ENCODE peak calls at places on chromosomes 2 and 18, in six cellular contexts. B is WTC11, Z is neural progenitor cell, L is astrocyte of the cerebellum, P is nephron progenitor cell, O is GM06990. T is an unnamed sample.

GRCh38 chr2:197247083-197247482 is 63.5 kb downstream of the ANKRD44 start:
- DNase-seq in B (no peak), Z (no peak), L (no peak), P (no peak), O (no peak), T (no peak)

GRCh38 chr18:44969214-44969842 is 288.6 kb downstream of the SETBP1 start:
- DNase-seq in B (no peak), Z (no peak), L (peak), P (no peak), O (no peak), T (no peak)

GRCh38 chr2:102230410-102230909 is 43.6 kb downstream of the IL1RL2 start:
- DNase-seq in B (no peak), Z (no peak), L (no peak), P (no peak), O (no peak), T (no peak)

GRCh38 chr18:3540805-3541548 is 91.0 kb downstream of the TGIF1 start:
- DNase-seq in B (no peak), Z (no peak), L (no peak), P (no peak), O (no peak), T (no peak)

GRCh38 chr2:96089356-96090180 is 26.8 kb downstream of the ADRA2B start:
- DNase-seq in B (no peak), Z (peak), L (no peak), P (no peak), O (no peak), T (peak)

GRCh38 chr2:212142616-212143015 is 396.0 kb downstream of the ERBB4 start:
- DNase-seq in B (no peak), Z (no peak), L (no peak), P (no peak), O (no peak), T (no peak)

GRCh38 chr2:99692785-99693184 is 203.0 kb upstream of the REV1 start:
- DNase-seq in B (peak), Z (no peak), L (no peak), P (no peak), O (no peak), T (no peak)

GRCh38 chr2:50995610-50996009 is 36.3 kb downstream of the NRXN1 start:
- DNase-seq in B (no peak), Z (no peak), L (peak), P (no peak), O (no peak), T (no peak)

GRCh38 chr2:189096769-189097447 is 82.7 kb downstream of the COL5A2 start:
- DNase-seq in B (no peak), Z (no peak), L (peak), P (no peak), O (no peak), T (no peak)

GRCh38 chr2:240289701-240290431 is 145.6 kb upstream of the GPC1 start:
- DNase-seq in B (no peak), Z (no peak), L (no peak), P (no peak), O (no peak), T (no peak)

GRCh38 chr18:68186039-68186438 is 528.9 kb downstream of the TMX3 start:
- DNase-seq in B (no peak), Z (no peak), L (no peak), P (no peak), O (no peak), T (no peak)

GRCh38 chr18:47883771-47884413 is 46.6 kb downstream of the SMAD2 start:
- DNase-seq in B (no peak), Z (no peak), L (peak), P (no peak), O (no peak), T (no peak)

GRCh38 chr18:22603902-22604301 is 186.2 kb upstream of the CTAGE1 start:
- DNase-seq in B (no peak), Z (no peak), L (no peak), P (no peak), O (no peak), T (no peak)

GRCh38 chr2:161571051-161571429 is 53.2 kb upstream of the SLC4A10 start:
- DNase-seq in B (no peak), Z (no peak), L (no peak), P (no peak), O (no peak), T (no peak)

GRCh38 chr2:23606968-23607367 is 222.0 kb downstream of the KLHL29 start:
- DNase-seq in B (no peak), Z (no peak), L (no peak), P (no peak), O (no peak), T (no peak)

GRCh38 chr2:240568678-240569522 is 616 bp downstream of the RNPEPL1 start:
- DNase-seq in B (peak), Z (peak), L (no peak), P (peak), O (peak), T (peak)

GRCh38 chr2:74884118-74884517 is 50.2 kb downstream of the HK2 start:
- DNase-seq in B (no peak), Z (no peak), L (no peak), P (no peak), O (no peak), T (no peak)

GRCh38 chr18:23166863-23167531 is 31.7 kb downstream of the CABLES1 start:
- DNase-seq in B (no peak), Z (no peak), L (no peak), P (no peak), O (no peak), T (no peak)

GRCh38 chr18:39773656-39774055 is 2181.4 kb upstream of the PIK3C3 start:
- DNase-seq in B (no peak), Z (no peak), L (no peak), P (no peak), O (no peak), T (no peak)

GRCh38 chr2:169386621-169387235 is 24.4 kb upstream of the LRP2 start:
- DNase-seq in B (no peak), Z (no peak), L (no peak), P (no peak), O (no peak), T (no peak)

GRCh38 chr2:60109744-60110143 is 443.7 kb downstream of the BCL11A start:
- DNase-seq in B (no peak), Z (no peak), L (no peak), P (no peak), O (no peak), T (no peak)

GRCh38 chr2:156300337-156300736 is 32.2 kb downstream of the NR4A2 start:
- DNase-seq in B (no peak), Z (no peak), L (no peak), P (no peak), O (no peak), T (no peak)

GRCh38 chr18:62979172-62979571 is 263.8 kb downstream of the PHLPP1 start:
- DNase-seq in B (no peak), Z (no peak), L (peak), P (no peak), O (no peak), T (no peak)

GRCh38 chr2:54570925-54571694 is 115.0 kb downstream of the SPTBN1 start:
- DNase-seq in B (no peak), Z (no peak), L (peak), P (no peak), O (peak), T (no peak)

GRCh38 chr2:174337337-174338154 is 2.8 kb downstream of the SP9 start:
- DNase-seq in B (peak), Z (peak), L (no peak), P (peak), O (peak), T (peak)

GRCh38 chr2:21317131-21317530 is 193.4 kb downstream of the TDRD15 start:
- DNase-seq in B (peak), Z (peak), L (no peak), P (peak), O (no peak), T (peak)

GRCh38 chr2:217890445-217890844 is 112.3 kb downstream of the TNS1 start:
- DNase-seq in B (no peak), Z (peak), L (peak), P (peak), O (no peak), T (peak)

DNA sequence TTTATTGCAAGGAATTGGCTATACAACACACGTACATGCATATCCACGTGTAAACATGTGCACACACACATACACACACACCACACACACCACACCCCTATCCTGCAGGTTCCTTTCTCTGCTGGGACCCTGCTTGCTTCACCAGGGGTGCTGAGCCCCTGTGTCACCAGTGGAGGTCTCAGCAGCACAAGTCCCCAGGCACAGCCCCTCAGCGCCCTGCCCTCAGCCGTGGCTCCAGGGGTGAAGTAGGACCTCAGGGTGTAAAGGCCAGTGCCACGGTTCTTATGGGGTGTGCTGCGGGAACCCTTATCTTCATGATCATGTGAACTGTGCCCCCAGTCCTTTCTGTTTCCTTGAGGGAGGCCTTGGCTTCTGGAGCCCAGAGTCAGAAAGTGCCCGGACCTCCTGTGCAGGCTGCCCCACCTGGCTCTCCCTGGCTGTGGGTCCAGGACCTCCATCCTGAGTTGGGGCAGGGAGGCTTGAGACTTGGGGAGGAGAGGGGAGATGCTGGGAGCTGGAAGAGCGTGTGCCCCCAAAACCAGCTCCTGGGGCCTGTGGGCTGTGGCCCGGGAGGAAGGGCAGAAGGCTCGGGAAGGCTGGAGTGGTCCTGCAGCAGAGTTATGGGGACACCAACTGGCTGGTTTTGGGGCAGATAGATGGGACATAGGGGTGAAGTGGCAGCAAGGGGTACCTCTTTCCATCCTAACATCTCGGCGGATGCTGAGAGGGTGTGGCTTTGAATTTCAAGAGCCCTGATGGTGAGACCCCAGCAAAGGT is 20.3 kb upstream of the KLF11 start:
- DNase-seq in B (no peak), Z (no peak), L (no peak), P (no peak), O (no peak), T (no peak)
- TF ChIP-seq CTCF in B (no peak), Z (peak), L (no peak), P (no peak), O (peak), T (no peak)

GRCh38 chr2:138501427-138502252 is at the start of gene SPOPL:
- DNase-seq in B (peak), Z (peak), L (peak), P (peak), O (peak), T (peak)
- TF ChIP-seq CTCF in B (no peak), Z (peak), L (no peak), P (no peak), O (no peak), T (peak)

GRCh38 chr2:65017335-65017734 is 28.1 kb downstream of the SLC1A4 start:
- DNase-seq in B (no peak), Z (peak), L (no peak), P (no peak), O (no peak), T (no peak)
- TF ChIP-seq CTCF in B (no peak), Z (peak), L (peak), P (no peak), O (peak), T (no peak)

DNA sequence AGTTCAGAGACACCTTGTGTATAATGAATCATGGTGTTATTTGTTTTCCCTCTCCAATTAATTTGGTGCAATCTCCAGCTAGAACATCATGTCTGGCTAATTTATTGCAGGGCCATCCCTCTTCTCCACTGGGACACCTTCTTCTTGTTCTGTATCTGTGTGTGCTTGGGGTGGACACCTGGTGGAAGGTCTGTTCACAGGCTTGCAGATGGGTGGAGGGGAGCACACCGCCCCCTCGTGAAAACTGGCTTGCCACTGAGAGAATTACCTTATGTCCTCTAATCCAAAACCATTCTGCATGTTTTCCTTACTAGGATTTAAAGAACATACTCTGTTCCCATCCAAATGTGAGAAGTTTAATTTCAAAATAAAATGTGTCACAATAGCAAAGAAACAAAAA is 1160.4 kb upstream of the ZEB2 start:
- DNase-seq in B (no peak), Z (no peak), L (no peak), P (no peak), O (no peak), T (no peak)
- TF ChIP-seq CTCF in B (no peak), Z (no peak), L (no peak), P (no peak), O (no peak), T (no peak)

GRCh38 chr2:165560377-165560988 is 91.0 kb downstream of the CSRNP3 start:
- DNase-seq in B (no peak), Z (no peak), L (no peak), P (no peak), O (no peak), T (no peak)

GRCh38 chr2:165562235-165562634 is 92.7 kb downstream of the CSRNP3 start:
- DNase-seq in B (no peak), Z (no peak), L (no peak), P (no peak), O (no peak), T (no peak)

GRCh38 chr2:165563468-165564225 is 94.1 kb downstream of the CSRNP3 start:
- DNase-seq in B (no peak), Z (peak), L (no peak), P (no peak), O (no peak), T (no peak)

GRCh38 chr2:165558832-165559231 is 89.3 kb downstream of the CSRNP3 start:
- DNase-seq in B (no peak), Z (no peak), L (no peak), P (no peak), O (no peak), T (no peak)
- TF ChIP-seq CTCF in B (no peak), Z (no peak), L (no peak), P (no peak), O (peak), T (no peak)

GRCh38 chr2:215567504-215567903 is 131.6 kb upstream of the FN1 start:
- DNase-seq in B (no peak), Z (no peak), L (no peak), P (no peak), O (peak), T (no peak)
- TF ChIP-seq CTCF in B (no peak), Z (no peak), L (no peak), P (no peak), O (no peak), T (no peak)

GRCh38 chr2:135785032-135785431 is 43.4 kb downstream of the UBXN4 start:
- DNase-seq in B (no peak), Z (no peak), L (no peak), P (no peak), O (no peak), T (no peak)
- TF ChIP-seq CTCF in B (peak), Z (no peak), L (peak), P (peak), O (no peak), T (peak)

DNA sequence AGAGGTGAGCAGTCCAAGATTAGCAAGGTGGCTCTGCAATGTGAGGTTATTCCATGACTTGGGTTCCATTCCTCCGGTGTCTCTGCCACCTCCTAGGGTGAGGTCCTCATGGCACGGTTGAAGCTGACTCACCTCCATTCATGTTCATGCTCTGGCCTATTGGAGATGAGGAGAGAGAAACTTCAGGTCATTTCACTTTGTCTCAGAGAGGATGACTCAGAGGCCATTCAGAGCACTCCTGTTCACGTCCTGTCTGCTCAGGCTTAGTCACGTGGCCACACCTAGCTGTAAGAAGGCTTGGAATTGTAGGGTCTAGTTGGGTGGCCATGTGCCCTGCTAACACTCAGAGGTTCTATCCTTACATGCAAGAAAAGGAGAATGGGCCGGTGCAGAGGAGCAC is 67.5 kb upstream of the MBOAT2 start:
- DNase-seq in B (no peak), Z (no peak), L (no peak), P (no peak), O (no peak), T (no peak)
- TF ChIP-seq CTCF in B (no peak), Z (no peak), L (no peak), P (no peak), O (no peak), T (no peak)

DNA sequence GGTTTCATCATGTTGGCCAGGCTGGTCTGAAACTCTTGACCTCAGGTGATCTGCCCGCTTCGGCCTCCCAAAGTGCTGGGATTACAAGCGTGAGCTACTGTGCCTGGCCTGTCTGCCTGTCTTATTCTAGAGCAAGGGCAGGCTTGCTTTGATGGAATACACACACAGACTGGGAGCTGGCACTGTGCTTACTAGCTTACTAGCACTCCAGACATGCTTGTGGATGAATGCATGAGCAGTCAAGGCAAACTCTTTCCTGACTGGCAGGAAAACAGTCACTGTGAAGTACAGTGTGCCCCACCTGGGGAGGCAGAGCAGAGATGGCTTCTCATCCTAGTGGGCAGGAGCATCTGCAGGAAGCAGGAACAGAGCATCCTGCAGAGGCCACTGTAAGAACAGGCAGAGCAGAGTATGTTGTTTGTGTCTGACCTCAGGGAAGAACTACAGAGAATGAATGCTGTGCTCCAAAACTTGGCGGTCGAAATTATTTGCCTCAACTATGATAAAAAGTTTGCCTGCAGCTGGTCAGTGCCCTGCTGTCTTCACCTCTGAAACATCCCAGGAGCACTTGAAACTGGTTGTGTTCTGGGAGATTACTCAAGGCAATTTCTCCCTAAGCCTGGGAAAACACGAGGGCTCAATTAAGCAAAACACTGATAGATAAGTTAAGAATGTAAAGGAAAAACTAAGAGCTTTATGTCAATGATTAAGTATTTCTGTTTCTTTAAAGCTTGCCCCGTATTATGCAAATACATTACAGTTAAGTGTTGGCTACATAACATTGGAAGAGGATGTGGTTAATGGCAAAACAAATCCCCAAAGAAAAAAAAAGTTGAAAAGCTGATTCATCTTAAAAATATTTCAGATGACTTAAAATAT is 102.4 kb downstream of the VAPA start:
- DNase-seq in B (no peak), Z (no peak), L (peak), P (no peak), O (no peak), T (no peak)
- TF ChIP-seq CTCF in B (no peak), Z (no peak), L (peak), P (no peak), O (no peak), T (no peak)